ENCODE peak calls at places on chromosomes 2 and 18, in eight cellular contexts. A is stimulated activated CD4-positive, alpha-beta T cell treated with anti-CD3 and anti-CD28 coated beads, TNF-alpha, amount 100 ng/mL, for 4 hours; Y is AG09309; C is epithelial cell of proximal tubule; R is NCI-H1417; D is activated T-cell treated with anti-CD3 and anti-CD28 coated beads for 48 hours; T is fibroblast of lung; O is effector memory CD8-positive, alpha-beta T cell. H is an unnamed sample.

GRCh38 chr2:150467641-150467963 is 19.9 kb downstream of the RND3 start:
- DNase-seq in D (no peak), T (no peak), O (no peak), C (no peak), A (no peak), R (no peak), Y (no peak), H (peak; percentile 8)

GRCh38 chr18:74264303-74265020 is 27.3 kb downstream of the CYB5A start:
- DNase-seq in Y (no peak), A (no peak), R (no peak), C (no peak), T (no peak), O (no peak), D (no peak), H (no peak)

GRCh38 chr2:112881217-112882000 is 29.6 kb upstream of the IL37 start:
- DNase-seq in T (peak; percentile 70), D (peak; percentile 19), A (no peak), Y (peak; percentile 69), O (no peak), R (no peak), C (no peak), H (peak; percentile 89)

GRCh38 chr2:146651361-146651760 is 1193.5 kb upstream of the ACVR2A start:
- DNase-seq in R (no peak), A (no peak), D (no peak), C (no peak), T (no peak), Y (no peak), O (no peak), H (peak; percentile 32)

GRCh38 chr2:96537734-96538486 is 1.4 kb downstream of the ARID5A start:
- DNase-seq in R (no peak), C (no peak), A (no peak), Y (no peak), D (no peak), T (no peak), O (peak; percentile 64), H (no peak)

GRCh38 chr2:65944213-65944612 is 490.7 kb upstream of the MEIS1 start:
- DNase-seq in T (no peak), Y (no peak), C (no peak), O (no peak), A (no peak), R (no peak), D (no peak), H (no peak)

GRCh38 chr2:88755836-88756235 is 64.4 kb downstream of the RPIA start:
- DNase-seq in R (no peak), D (no peak), T (no peak), A (no peak), C (no peak), O (no peak), Y (no peak), H (no peak)

GRCh38 chr2:74554821-74555531 is 456 bp downstream of the DOK1 start:
- DNase-seq in Y (no peak), D (no peak), R (no peak), T (peak; percentile 31), O (peak; percentile 44), C (no peak), A (no peak), H (peak; percentile 13)

GRCh38 chr18:49520661-49521145 is 33.7 kb upstream of the C18orf32 start:
- DNase-seq in T (peak; percentile 41), O (no peak), Y (peak; percentile 1), D (no peak), A (no peak), C (no peak), R (no peak), H (peak; percentile 56)

GRCh38 chr2:139825726-139826125 is 1045.5 kb upstream of the NXPH2 start:
- DNase-seq in Y (no peak), R (no peak), D (no peak), O (no peak), C (no peak), A (no peak), T (no peak), H (no peak)

GRCh38 chr18:78780719-78781600 is 198.7 kb upstream of the SALL3 start:
- DNase-seq in C (no peak), O (no peak), D (no peak), T (no peak), Y (no peak), R (no peak), A (no peak), H (no peak)

GRCh38 chr2:24768013-24768412 is 25.2 kb downstream of the PTRHD1 start:
- DNase-seq in C (no peak), T (no peak), O (no peak), D (no peak), Y (no peak), A (no peak), R (no peak), H (no peak)

GRCh38 chr2:30073523-30073922 is 73.3 kb upstream of the YPEL5 start:
- DNase-seq in T (no peak), Y (no peak), C (no peak), D (no peak), R (no peak), A (no peak), O (no peak), H (no peak)

GRCh38 chr2:165874445-165875039 is 79.0 kb downstream of the TTC21B start:
- DNase-seq in T (peak; percentile 81), O (peak; percentile 25), C (peak; percentile 38), R (peak; percentile 4), D (no peak), A (no peak), Y (peak; percentile 21), H (peak; percentile 73)

GRCh38 chr2:134272831-134273230 is 19.0 kb downstream of the MGAT5 start:
- DNase-seq in D (no peak), Y (no peak), R (no peak), C (no peak), A (no peak), T (no peak), O (no peak), H (no peak)

GRCh38 chr2:23700627-23701026 is 226.3 kb downstream of the ATAD2B start:
- DNase-seq in R (no peak), Y (no peak), T (no peak), D (no peak), C (no peak), O (no peak), A (no peak), H (no peak)

GRCh38 chr2:238523158-238524110 is 96.7 kb downstream of the ASB1 start:
- DNase-seq in C (no peak), R (no peak), T (peak; percentile 66), A (no peak), D (no peak), Y (peak; percentile 69), O (no peak), H (peak; percentile 15)

GRCh38 chr2:17030070-17030469 is 364.4 kb upstream of the CYRIA start:
- DNase-seq in C (no peak), T (no peak), R (no peak), Y (no peak), D (no peak), A (no peak), O (no peak), H (no peak)

GRCh38 chr2:144642106-144642505 is 122.2 kb upstream of the ZEB2 start:
- DNase-seq in D (no peak), O (no peak), A (no peak), Y (no peak), R (no peak), C (peak; percentile 74), T (no peak), H (no peak)

GRCh38 chr2:33265584-33266338 is 210.7 kb upstream of the RASGRP3 start:
- DNase-seq in O (no peak), D (no peak), A (no peak), R (no peak), C (no peak), Y (no peak), T (no peak), H (no peak)

GRCh38 chr18:21305621-21306020 is 63.6 kb downstream of the GREB1L start:
- DNase-seq in R (no peak), Y (no peak), A (no peak), D (no peak), C (no peak), O (no peak), T (no peak), H (no peak)

GRCh38 chr2:48566582-48566981 is 36.6 kb downstream of the STON1 start:
- DNase-seq in T (peak; percentile 40), C (no peak), R (no peak), D (no peak), O (no peak), A (no peak), Y (no peak), H (no peak)

GRCh38 chr18:8732442-8733360 is 27.3 kb downstream of the MTCL1 start:
- DNase-seq in Y (no peak), C (no peak), O (no peak), T (no peak), D (no peak), R (no peak), A (no peak), H (no peak)

GRCh38 chr2:214379227-214379626 is 31.6 kb upstream of the VWC2L start:
- DNase-seq in O (no peak), C (no peak), R (no peak), D (no peak), Y (no peak), A (no peak), T (no peak), H (peak; percentile 32)

GRCh38 chr2:124623560-124623959 is 598.5 kb downstream of the CNTNAP5 start:
- DNase-seq in C (no peak), D (no peak), R (no peak), O (no peak), Y (no peak), T (no peak), A (no peak), H (no peak)

GRCh38 chr2:222899413-222900181 is 38.8 kb downstream of the ACSL3 start:
- DNase-seq in D (no peak), Y (no peak), T (no peak), R (no peak), C (no peak), A (no peak), O (no peak), H (no peak)

GRCh38 chr2:69483696-69484095 is 46.5 kb upstream of the NFU1 start:
- DNase-seq in O (no peak), D (no peak), Y (no peak), R (peak; percentile 51), C (peak; percentile 15), A (no peak), T (no peak), H (no peak)

GRCh38 chr18:48412339-48412929 is 3.3 kb upstream of the ZBTB7C start:
- DNase-seq in A (no peak), R (peak; percentile 33), Y (no peak), C (no peak), D (no peak), O (no peak), T (peak; percentile 30), H (peak; percentile 38)

GRCh38 chr18:36711014-36711725 is 117.6 kb downstream of the TPGS2 start:
- DNase-seq in R (no peak), C (no peak), O (no peak), T (no peak), D (no peak), Y (no peak), A (no peak), H (no peak)

GRCh38 chr2:29430382-29431112 is 315.3 kb downstream of the CLIP4 start:
- DNase-seq in C (no peak), R (peak; percentile 36), D (no peak), A (no peak), O (no peak), T (no peak), Y (no peak), H (no peak)

GRCh38 chr18:9802175-9802747 is 83.5 kb upstream of the TXNDC2 start:
- DNase-seq in R (no peak), D (no peak), A (no peak), T (no peak), O (no peak), C (no peak), Y (no peak), H (no peak)

GRCh38 chr18:49225160-49225559 is 235.3 kb downstream of the DYM start:
- DNase-seq in A (no peak), T (peak; percentile 48), C (no peak), O (no peak), D (no peak), Y (peak; percentile 32), R (no peak), H (peak; percentile 1)

GRCh38 chr2:172480301-172481218 is 53.2 kb downstream of the ITGA6 start:
- DNase-seq in D (no peak), R (no peak), Y (no peak), T (peak; percentile 52), C (no peak), A (no peak), O (no peak), H (peak; percentile 64)

GRCh38 chr2:75503048-75503607 is 57.6 kb downstream of the EVA1A start:
- DNase-seq in A (no peak), O (no peak), D (no peak), Y (peak; percentile 55), C (no peak), R (no peak), T (peak; percentile 21), H (peak; percentile 77)

H was measured in HCEC 1CT.